ENCODE peak calls at places on chromosomes 4 and X, in five cellular contexts. Y is HFF-Myc, D is lower leg skin, T is heart left ventricle, M is osteoblast. L is an unnamed sample.

GRCh38 chrX:54407266-54407665 is 32.9 kb upstream of the TSR2 start:
- DNase-seq in Y (no peak), D (no peak), T (no peak), M (no peak), L (no peak)

GRCh38 chr4:31442236-31442635 is 722.1 kb downstream of the PCDH7 start:
- DNase-seq in Y (no peak), D (no peak), T (no peak), M (no peak), L (no peak)

GRCh38 chr4:184506527-184507121 is 32.3 kb upstream of the IRF2 start:
- DNase-seq in Y (no peak), D (no peak), T (no peak), M (peak; percentile 71), L (peak; percentile 38)

GRCh38 chr4:177250056-177250696 is 59.5 kb upstream of the NEIL3 start:
- DNase-seq in Y (peak; percentile 15), D (peak; percentile 57), T (peak; percentile 53), M (peak; percentile 46), L (no peak)

GRCh38 chrX:43939187-43939926 is 33.8 kb downstream of the NDP start:
- DNase-seq in Y (no peak), D (no peak), T (no peak), M (no peak), L (no peak)

GRCh38 chr4:74623041-74623440 is 171.3 kb downstream of the BTC start:
- DNase-seq in Y (peak; percentile 36), D (no peak), T (no peak), M (no peak), L (no peak)

GRCh38 chrX:130974323-130974722 is 71.3 kb upstream of the ENOX2 start:
- DNase-seq in Y (no peak), D (no peak), T (no peak), M (no peak), L (no peak)

GRCh38 chr4:157804986-157805385 is 367.8 kb downstream of the GASK1B start:
- DNase-seq in Y (no peak), D (no peak), T (no peak), M (no peak), L (no peak)

GRCh38 chrX:17860811-17861495 is at the start of gene RAI2:
- DNase-seq in Y (no peak), D (no peak), T (peak; percentile 36), M (no peak), L (no peak)

GRCh38 chr4:177118596-177118995 is 191.1 kb upstream of the NEIL3 start:
- DNase-seq in Y (peak; percentile 69), D (peak; percentile 45), T (peak; percentile 36), M (no peak), L (no peak)

GRCh38 chr4:26010266-26010665 is 96.2 kb downstream of the SMIM20 start:
- DNase-seq in Y (no peak), D (no peak), T (no peak), M (no peak), L (no peak)

GRCh38 chr4:77021614-77022089 is 54.1 kb downstream of the CCNI start:
- DNase-seq in Y (no peak), D (no peak), T (no peak), M (peak; percentile 25), L (no peak)

GRCh38 chrX:69506617-69507499 is 2.7 kb downstream of the NALF2 start:
- DNase-seq in Y (no peak), D (no peak), T (no peak), M (peak; percentile 62), L (no peak)

GRCh38 chrX:108642273-108642628 is 94.1 kb downstream of the IRS4 start:
- DNase-seq in Y (no peak), D (no peak), T (no peak), M (no peak), L (no peak)

GRCh38 chr4:89110541-89110985 is 770 bp upstream of the TIGD2 start:
- DNase-seq in Y (no peak), D (peak; percentile 17), T (no peak), M (peak; percentile 53), L (no peak)

GRCh38 chrX:4588893-4589292 is 875.4 kb upstream of the PRKX start:
- DNase-seq in Y (no peak), D (no peak), T (no peak), M (no peak), L (no peak)

GRCh38 chr4:70559216-70559830 is 32.7 kb upstream of the AMBN start:
- DNase-seq in Y (peak; percentile 6), D (no peak), T (no peak), M (peak; percentile 86), L (no peak)

GRCh38 chr4:168711197-168712120 is 214.6 kb downstream of the PALLD start:
- DNase-seq in Y (no peak), D (peak; percentile 31), T (no peak), M (peak; percentile 80), L (no peak)

GRCh38 chr4:7198440-7199128 is 6.2 kb downstream of the SORCS2 start:
- DNase-seq in Y (no peak), D (no peak), T (no peak), M (peak; percentile 74), L (no peak)

GRCh38 chr4:21688596-21689265 is 259.8 kb downstream of the KCNIP4 start:
- DNase-seq in Y (no peak), D (no peak), T (no peak), M (no peak), L (no peak)

GRCh38 chr4:175469519-175469918 is 342.5 kb downstream of the GPM6A start:
- DNase-seq in Y (no peak), D (no peak), T (no peak), M (no peak), L (no peak)

GRCh38 chr4:11548529-11549176 is 120.0 kb upstream of the HS3ST1 start:
- DNase-seq in Y (no peak), D (no peak), T (no peak), M (no peak), L (no peak)

GRCh38 chr4:140249351-140249750 is 95.4 kb upstream of the MAML3 start:
- DNase-seq in Y (no peak), D (no peak), T (no peak), M (no peak), L (no peak)

GRCh38 chr4:172927096-172927495 is 241.5 kb upstream of the GALNT7 start:
- DNase-seq in Y (no peak), D (no peak), T (no peak), M (no peak), L (no peak)

GRCh38 chr4:172149329-172149728 is 336.1 kb downstream of the GALNTL6 start:
- DNase-seq in Y (no peak), D (no peak), T (no peak), M (no peak), L (no peak)

GRCh38 chr4:163332526-163333405 is at the start of gene NPY1R:
- DNase-seq in Y (peak; percentile 29), D (peak; percentile 51), T (peak; percentile 43), M (peak; percentile 94), L (no peak)

GRCh38 chr4:75254745-75255144 is 259.5 kb downstream of the RCHY1 start:
- DNase-seq in Y (no peak), D (no peak), T (no peak), M (no peak), L (no peak)

GRCh38 chrX:151700581-151700980 is 5.3 kb downstream of the PRRG3 start:
- DNase-seq in Y (no peak), D (no peak), T (no peak), M (no peak), L (no peak)

GRCh38 chr4:26978387-26979071 is 117.9 kb downstream of the STIM2 start:
- DNase-seq in Y (no peak), D (no peak), T (no peak), M (peak; percentile 14), L (no peak)

GRCh38 chr4:175560628-175561027 is 251.4 kb downstream of the GPM6A start:
- DNase-seq in Y (no peak), D (no peak), T (no peak), M (peak; percentile 27), L (no peak)

GRCh38 chrX:10512741-10513140 is 107.6 kb downstream of the MID1 start:
- DNase-seq in Y (no peak), D (no peak), T (no peak), M (no peak), L (no peak)

GRCh38 chr4:38674206-38675144 is 10.5 kb downstream of the KLF3 start:
- DNase-seq in Y (no peak), D (no peak), T (no peak), M (peak; percentile 56), L (no peak)

GRCh38 chr4:35151816-35152572 is 1092.3 kb downstream of the ARAP2 start:
- DNase-seq in Y (peak; percentile 3), D (no peak), T (no peak), M (no peak), L (no peak)
- TF ChIP-seq CTCF in Y (peak; percentile 48), D (no peak), T (no peak), M (no peak), L (no peak)

DNA sequence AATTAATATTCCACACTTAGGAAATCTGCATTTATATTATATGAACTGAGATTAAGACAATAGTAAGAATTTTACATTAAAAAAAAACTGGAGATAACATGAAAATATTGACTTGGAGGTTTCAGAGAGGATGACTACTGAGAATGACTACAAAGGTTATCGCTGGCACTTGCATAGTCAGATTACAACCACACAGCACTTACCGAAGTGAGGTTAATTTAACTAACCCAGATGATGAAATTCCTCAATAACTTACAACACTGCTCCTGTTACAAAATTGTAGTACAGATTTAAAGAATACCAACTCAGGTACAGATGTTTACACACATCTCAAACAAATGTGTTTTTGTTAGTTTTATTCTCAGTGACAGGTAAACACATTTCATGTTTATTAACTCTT is 283.5 kb downstream of the CAMK2D start:
- DNase-seq in Y (no peak), D (no peak), T (no peak), M (no peak), L (no peak)
- TF ChIP-seq CTCF in Y (no peak), D (no peak), T (no peak), M (no peak), L (no peak)

GRCh38 chr4:41232406-41232805 is 18.1 kb upstream of the APBB2 start:
- DNase-seq in Y (no peak), D (no peak), T (no peak), M (no peak), L (no peak)
- TF ChIP-seq CTCF in Y (no peak), D (no peak), T (no peak), M (no peak), L (no peak)

GRCh38 chrX:74422576-74423288 is 1.4 kb downstream of the SLC16A2 start:
- DNase-seq in Y (no peak), D (no peak), T (peak; percentile 55), M (peak; percentile 95), L (no peak)
- TF ChIP-seq CTCF in Y (peak; percentile 23), D (no peak), T (no peak), M (peak; percentile 34), L (no peak)

DNA sequence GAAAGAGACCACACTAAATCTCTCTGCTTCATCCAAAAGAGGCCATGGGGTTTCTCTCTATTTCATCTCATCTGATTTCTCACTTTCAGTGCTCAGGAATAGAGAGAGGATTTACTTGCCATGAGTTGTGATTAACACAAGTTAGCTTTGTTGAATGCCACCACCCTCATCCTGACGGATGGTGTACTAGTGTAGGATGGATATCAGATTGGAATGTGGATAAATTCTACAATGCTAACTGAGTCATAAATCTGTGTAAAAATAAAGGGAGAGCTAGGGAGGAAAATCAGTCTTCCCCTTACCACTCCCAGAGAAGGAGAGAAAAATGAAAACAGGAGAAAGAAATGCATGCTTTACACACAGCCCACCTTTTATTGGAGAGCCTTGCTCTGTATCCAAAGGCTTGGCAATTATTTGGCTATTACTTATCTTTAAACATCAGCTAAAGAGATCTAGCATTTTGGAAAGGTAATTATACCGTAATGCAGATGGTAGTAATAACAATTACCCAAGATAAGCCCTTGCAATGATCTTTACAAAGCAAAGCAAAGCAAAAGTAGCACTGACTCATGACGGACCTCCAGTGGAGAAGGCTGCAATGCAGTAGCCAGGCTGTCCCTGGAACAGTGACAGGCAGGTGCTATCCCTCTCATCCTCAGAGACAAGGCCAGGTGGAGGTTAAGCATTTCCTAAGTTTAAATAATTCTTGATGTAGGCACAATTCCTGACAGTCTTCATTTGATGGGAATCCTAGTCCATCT is 306.3 kb upstream of the PPARGC1A start:
- DNase-seq in Y (no peak), D (no peak), T (no peak), M (peak; percentile 46), L (no peak)
- TF ChIP-seq CTCF in Y (no peak), D (no peak), T (peak; percentile 8), M (no peak), L (no peak)

L was measured in activated B cell treated with CpG ODN at 0.5 μM for 24 hours.